ENCODE peak calls at places on chromosomes 1 and 21, in ten cellular contexts. One of them, this sample, is unnamed.
A peak's percentile ranks its signal among the peaks of the same experiment; 100 is the strongest.

GRCh38 chr1:119101563-119101962 is 38.9 kb downstream of the WARS2 start:
- DNase-seq in glutamatergic neuron: no peak
- DNase-seq in left ventricle myocardium inferior: no peak
- DNase-seq in cardiac muscle cell: no peak
- DNase-seq in AG09309: peak; percentile 54
- DNase-seq in fibroblast of lung: peak; percentile 87
- DNase-seq in OCI-LY7: no peak
- DNase-seq in AG10803: peak; percentile 89
- DNase-seq in pancreas: no peak
- DNase-seq in tibial artery: peak; percentile 64
- DNase-seq in this sample: no peak

GRCh38 chr1:160748182-160748876 is 9.3 kb downstream of the SLAMF7 start:
- DNase-seq in AG09309: no peak
- DNase-seq in tibial artery: no peak
- DNase-seq in AG10803: no peak
- DNase-seq in pancreas: no peak
- DNase-seq in glutamatergic neuron: no peak
- DNase-seq in left ventricle myocardium inferior: no peak
- DNase-seq in fibroblast of lung: peak; percentile 25
- DNase-seq in OCI-LY7: no peak
- DNase-seq in cardiac muscle cell: no peak
- DNase-seq in this sample: no peak

GRCh38 chr21:18403685-18404084 is at the start of gene TMPRSS15:
- DNase-seq in left ventricle myocardium inferior: no peak
- DNase-seq in cardiac muscle cell: no peak
- DNase-seq in tibial artery: no peak
- DNase-seq in OCI-LY7: no peak
- DNase-seq in AG10803: no peak
- DNase-seq in pancreas: no peak
- DNase-seq in AG09309: no peak
- DNase-seq in glutamatergic neuron: no peak
- DNase-seq in fibroblast of lung: no peak
- DNase-seq in this sample: no peak

GRCh38 chr1:161119017-161119378 is 1.1 kb downstream of the NIT1 start:
- DNase-seq in fibroblast of lung: no peak
- DNase-seq in left ventricle myocardium inferior: peak; percentile 47
- DNase-seq in OCI-LY7: peak; percentile 54
- DNase-seq in cardiac muscle cell: no peak
- DNase-seq in AG10803: no peak
- DNase-seq in AG09309: no peak
- DNase-seq in tibial artery: no peak
- DNase-seq in pancreas: peak; percentile 64
- DNase-seq in glutamatergic neuron: no peak
- DNase-seq in this sample: no peak

GRCh38 chr1:210340751-210341328 is 12.1 kb downstream of the HHAT start:
- DNase-seq in left ventricle myocardium inferior: no peak
- DNase-seq in tibial artery: no peak
- DNase-seq in cardiac muscle cell: no peak
- DNase-seq in glutamatergic neuron: no peak
- DNase-seq in pancreas: no peak
- DNase-seq in AG09309: no peak
- DNase-seq in fibroblast of lung: no peak
- DNase-seq in AG10803: no peak
- DNase-seq in OCI-LY7: no peak
- DNase-seq in this sample: no peak

GRCh38 chr1:63937623-63938022 is 163.8 kb downstream of the ROR1 start:
- DNase-seq in fibroblast of lung: no peak
- DNase-seq in left ventricle myocardium inferior: no peak
- DNase-seq in glutamatergic neuron: no peak
- DNase-seq in AG09309: no peak
- DNase-seq in AG10803: no peak
- DNase-seq in pancreas: no peak
- DNase-seq in tibial artery: no peak
- DNase-seq in cardiac muscle cell: no peak
- DNase-seq in OCI-LY7: no peak
- DNase-seq in this sample: no peak

GRCh38 chr21:15659768-15660423 is 69.9 kb upstream of the USP25 start:
- DNase-seq in fibroblast of lung: no peak
- DNase-seq in AG09309: no peak
- DNase-seq in cardiac muscle cell: no peak
- DNase-seq in glutamatergic neuron: no peak
- DNase-seq in tibial artery: no peak
- DNase-seq in AG10803: peak; percentile 33
- DNase-seq in left ventricle myocardium inferior: no peak
- DNase-seq in pancreas: peak; percentile 13
- DNase-seq in OCI-LY7: no peak
- DNase-seq in this sample: no peak

GRCh38 chr21:39656209-39656608 is 43.5 kb downstream of the B3GALT5 start:
- DNase-seq in AG10803: no peak
- DNase-seq in fibroblast of lung: no peak
- DNase-seq in pancreas: no peak
- DNase-seq in left ventricle myocardium inferior: no peak
- DNase-seq in OCI-LY7: no peak
- DNase-seq in AG09309: no peak
- DNase-seq in tibial artery: no peak
- DNase-seq in glutamatergic neuron: no peak
- DNase-seq in cardiac muscle cell: no peak
- DNase-seq in this sample: no peak

GRCh38 chr21:42047821-42048613 is 23.1 kb upstream of the UMODL1 start:
- DNase-seq in left ventricle myocardium inferior: no peak
- DNase-seq in pancreas: peak; percentile 60
- DNase-seq in AG09309: peak; percentile 95
- DNase-seq in fibroblast of lung: peak; percentile 100
- DNase-seq in tibial artery: peak; percentile 80
- DNase-seq in cardiac muscle cell: no peak
- DNase-seq in OCI-LY7: no peak
- DNase-seq in glutamatergic neuron: no peak
- DNase-seq in AG10803: peak; percentile 94
- DNase-seq in this sample: no peak

GRCh38 chr1:36425791-36426190 is 24.5 kb downstream of the OSCP1 start:
- DNase-seq in tibial artery: no peak
- DNase-seq in AG09309: no peak
- DNase-seq in pancreas: no peak
- DNase-seq in cardiac muscle cell: no peak
- DNase-seq in AG10803: no peak
- DNase-seq in glutamatergic neuron: no peak
- DNase-seq in fibroblast of lung: no peak
- DNase-seq in OCI-LY7: no peak
- DNase-seq in left ventricle myocardium inferior: no peak
- DNase-seq in this sample: no peak

GRCh38 chr1:161228032-161228431 is 2.2 kb downstream of the TOMM40L start:
- DNase-seq in glutamatergic neuron: no peak
- DNase-seq in cardiac muscle cell: no peak
- DNase-seq in pancreas: no peak
- DNase-seq in AG09309: no peak
- DNase-seq in AG10803: no peak
- DNase-seq in fibroblast of lung: no peak
- DNase-seq in tibial artery: no peak
- DNase-seq in left ventricle myocardium inferior: no peak
- DNase-seq in OCI-LY7: no peak
- DNase-seq in this sample: no peak

GRCh38 chr1:202009326-202010031 is 908 bp upstream of the ELF3 start:
- DNase-seq in tibial artery: peak; percentile 81
- DNase-seq in OCI-LY7: peak; percentile 68
- DNase-seq in AG09309: no peak
- DNase-seq in glutamatergic neuron: peak; percentile 74
- DNase-seq in fibroblast of lung: peak; percentile 48
- DNase-seq in AG10803: peak; percentile 67
- DNase-seq in cardiac muscle cell: peak; percentile 89
- DNase-seq in pancreas: peak; percentile 89
- DNase-seq in left ventricle myocardium inferior: peak; percentile 43
- DNase-seq in this sample: peak; percentile 98

GRCh38 chr1:203335503-203335902 is 15.4 kb downstream of the FMOD start:
- DNase-seq in pancreas: no peak
- DNase-seq in glutamatergic neuron: no peak
- DNase-seq in fibroblast of lung: no peak
- DNase-seq in left ventricle myocardium inferior: no peak
- DNase-seq in AG10803: no peak
- DNase-seq in AG09309: no peak
- DNase-seq in tibial artery: no peak
- DNase-seq in OCI-LY7: no peak
- DNase-seq in cardiac muscle cell: no peak
- DNase-seq in this sample: no peak

GRCh38 chr1:195717651-195718050 is 890.6 kb downstream of the KCNT2 start:
- DNase-seq in left ventricle myocardium inferior: no peak
- DNase-seq in cardiac muscle cell: peak; percentile 5
- DNase-seq in AG10803: peak; percentile 49
- DNase-seq in glutamatergic neuron: no peak
- DNase-seq in pancreas: no peak
- DNase-seq in AG09309: no peak
- DNase-seq in fibroblast of lung: peak; percentile 14
- DNase-seq in tibial artery: no peak
- DNase-seq in OCI-LY7: no peak
- DNase-seq in this sample: no peak
- TF ChIP-seq CTCF in left ventricle myocardium inferior: no peak
- TF ChIP-seq CTCF in cardiac muscle cell: peak; percentile 44
- TF ChIP-seq CTCF in AG10803: peak; percentile 85
- TF ChIP-seq CTCF in glutamatergic neuron: peak; percentile 44
- TF ChIP-seq CTCF in pancreas: no peak
- TF ChIP-seq CTCF in AG09309: peak; percentile 58
- TF ChIP-seq CTCF in fibroblast of lung: peak; percentile 18
- TF ChIP-seq CTCF in tibial artery: no peak
- TF ChIP-seq CTCF in OCI-LY7: peak; percentile 39
- TF ChIP-seq CTCF in this sample: peak; percentile 40

DNA sequence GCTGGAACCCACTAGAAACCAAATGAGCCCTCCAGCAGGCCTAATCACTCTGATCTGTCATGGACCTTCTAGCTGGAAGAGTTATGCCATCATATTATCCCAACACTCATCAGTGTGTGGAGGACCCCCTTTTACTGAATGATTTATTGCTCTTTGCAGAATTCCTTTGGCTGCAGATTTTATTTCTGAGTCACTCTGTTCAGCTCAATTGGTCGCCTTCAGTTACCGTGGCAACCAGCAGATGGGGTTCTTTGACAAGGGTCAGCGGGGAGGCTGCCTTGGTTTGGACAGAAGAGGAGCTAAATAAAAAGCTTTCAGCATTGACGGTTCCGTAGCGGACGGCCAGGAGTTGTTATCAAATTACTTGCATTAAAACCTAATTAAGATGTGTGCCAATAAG is 220.1 kb downstream of the SDCCAG8 start:
- DNase-seq in left ventricle myocardium inferior: no peak
- DNase-seq in tibial artery: no peak
- DNase-seq in OCI-LY7: no peak
- DNase-seq in pancreas: no peak
- DNase-seq in AG09309: no peak
- DNase-seq in glutamatergic neuron: peak; percentile 76
- DNase-seq in cardiac muscle cell: peak; percentile 28
- DNase-seq in fibroblast of lung: peak; percentile 78
- DNase-seq in AG10803: peak; percentile 34
- DNase-seq in this sample: no peak
- TF ChIP-seq CTCF in left ventricle myocardium inferior: peak; percentile 25
- TF ChIP-seq CTCF in tibial artery: no peak
- TF ChIP-seq CTCF in OCI-LY7: no peak
- TF ChIP-seq CTCF in pancreas: no peak
- TF ChIP-seq CTCF in AG09309: peak; percentile 24
- TF ChIP-seq CTCF in glutamatergic neuron: peak; percentile 16
- TF ChIP-seq CTCF in cardiac muscle cell: peak; percentile 15
- TF ChIP-seq CTCF in fibroblast of lung: no peak
- TF ChIP-seq CTCF in AG10803: peak; percentile 22
- TF ChIP-seq CTCF in this sample: peak; percentile 7

GRCh38 chr1:172090511-172090817 is 249.2 kb downstream of the DNM3 start:
- DNase-seq in left ventricle myocardium inferior: no peak
- DNase-seq in pancreas: no peak
- DNase-seq in tibial artery: no peak
- DNase-seq in AG09309: no peak
- DNase-seq in glutamatergic neuron: no peak
- DNase-seq in OCI-LY7: no peak
- DNase-seq in AG10803: no peak
- DNase-seq in cardiac muscle cell: no peak
- DNase-seq in fibroblast of lung: no peak
- DNase-seq in this sample: no peak
- TF ChIP-seq CTCF in left ventricle myocardium inferior: no peak
- TF ChIP-seq CTCF in pancreas: peak; percentile 1
- TF ChIP-seq CTCF in tibial artery: no peak
- TF ChIP-seq CTCF in AG09309: no peak
- TF ChIP-seq CTCF in glutamatergic neuron: no peak
- TF ChIP-seq CTCF in OCI-LY7: peak; percentile 8
- TF ChIP-seq CTCF in AG10803: no peak
- TF ChIP-seq CTCF in cardiac muscle cell: no peak
- TF ChIP-seq CTCF in fibroblast of lung: no peak
- TF ChIP-seq CTCF in this sample: no peak

GRCh38 chr1:76160225-76160624 is 85.7 kb downstream of the ST6GALNAC3 start:
- DNase-seq in pancreas: no peak
- DNase-seq in glutamatergic neuron: no peak
- DNase-seq in AG09309: no peak
- DNase-seq in tibial artery: no peak
- DNase-seq in cardiac muscle cell: no peak
- DNase-seq in fibroblast of lung: no peak
- DNase-seq in OCI-LY7: no peak
- DNase-seq in AG10803: no peak
- DNase-seq in left ventricle myocardium inferior: no peak
- DNase-seq in this sample: no peak
- TF ChIP-seq CTCF in pancreas: no peak
- TF ChIP-seq CTCF in glutamatergic neuron: no peak
- TF ChIP-seq CTCF in AG09309: no peak
- TF ChIP-seq CTCF in tibial artery: no peak
- TF ChIP-seq CTCF in cardiac muscle cell: no peak
- TF ChIP-seq CTCF in fibroblast of lung: no peak
- TF ChIP-seq CTCF in OCI-LY7: no peak
- TF ChIP-seq CTCF in AG10803: no peak
- TF ChIP-seq CTCF in left ventricle myocardium inferior: no peak
- TF ChIP-seq CTCF in this sample: no peak

GRCh38 chr1:1624443-1625403 is 7.2 kb upstream of the MMP23B start:
- DNase-seq in tibial artery: no peak
- DNase-seq in glutamatergic neuron: peak; percentile 65
- DNase-seq in fibroblast of lung: no peak
- DNase-seq in OCI-LY7: no peak
- DNase-seq in AG09309: no peak
- DNase-seq in AG10803: no peak
- DNase-seq in cardiac muscle cell: peak; percentile 95
- DNase-seq in left ventricle myocardium inferior: peak; percentile 80
- DNase-seq in pancreas: no peak
- DNase-seq in this sample: no peak
- TF ChIP-seq CTCF in tibial artery: no peak
- TF ChIP-seq CTCF in glutamatergic neuron: no peak
- TF ChIP-seq CTCF in fibroblast of lung: no peak
- TF ChIP-seq CTCF in OCI-LY7: no peak
- TF ChIP-seq CTCF in AG09309: no peak
- TF ChIP-seq CTCF in AG10803: no peak
- TF ChIP-seq CTCF in cardiac muscle cell: no peak
- TF ChIP-seq CTCF in left ventricle myocardium inferior: no peak
- TF ChIP-seq CTCF in pancreas: no peak
- TF ChIP-seq CTCF in this sample: no peak